ENCODE peak calls at places on chromosomes 4 and X, in seven cellular contexts. V, I, J, H, M, S and A are unnamed samples.

GRCh38 chr4:151894246-151894645 is 133.4 kb upstream of the GATB start:
- DNase-seq in V (no peak), I (no peak), J (no peak), H (no peak), M (no peak), S (no peak), A (no peak)

GRCh38 chr4:108881190-108881589 is 118.3 kb upstream of the ETNPPL start:
- DNase-seq in V (no peak), I (no peak), J (no peak), H (peak), M (peak), S (peak), A (no peak)

GRCh38 chr4:153223935-153224334 is 19.7 kb downstream of the TRIM2 start:
- DNase-seq in V (no peak), I (no peak), J (no peak), H (no peak), M (peak), S (peak), A (no peak)

GRCh38 chrX:84747516-84747915 is 245.3 kb upstream of the HDX start:
- DNase-seq in V (no peak), I (no peak), J (no peak), H (no peak), M (no peak), S (no peak), A (no peak)

GRCh38 chr4:153513596-153513995 is 47.4 kb downstream of the TMEM131L start:
- DNase-seq in V (no peak), I (no peak), J (no peak), H (no peak), M (peak), S (peak), A (no peak)

GRCh38 chrX:110915120-110915519 is 119.5 kb upstream of the CHRDL1 start:
- DNase-seq in V (no peak), I (no peak), J (no peak), H (no peak), M (peak), S (peak), A (no peak)

GRCh38 chr4:78369691-78370090 is 181.9 kb upstream of the ANXA3 start:
- DNase-seq in V (no peak), I (no peak), J (no peak), H (peak), M (no peak), S (no peak), A (no peak)

GRCh38 chr4:40552536-40552935 is 77.1 kb downstream of the RBM47 start:
- DNase-seq in V (no peak), I (no peak), J (no peak), H (no peak), M (peak), S (no peak), A (no peak)

GRCh38 chrX:35800479-35800878 is 2.3 kb downstream of the MAGEB16 start:
- DNase-seq in V (no peak), I (no peak), J (no peak), H (no peak), M (no peak), S (no peak), A (no peak)

GRCh38 chr4:52377563-52377962 is 281.5 kb downstream of the USP46 start:
- DNase-seq in V (no peak), I (no peak), J (no peak), H (no peak), M (no peak), S (no peak), A (no peak)

DNA sequence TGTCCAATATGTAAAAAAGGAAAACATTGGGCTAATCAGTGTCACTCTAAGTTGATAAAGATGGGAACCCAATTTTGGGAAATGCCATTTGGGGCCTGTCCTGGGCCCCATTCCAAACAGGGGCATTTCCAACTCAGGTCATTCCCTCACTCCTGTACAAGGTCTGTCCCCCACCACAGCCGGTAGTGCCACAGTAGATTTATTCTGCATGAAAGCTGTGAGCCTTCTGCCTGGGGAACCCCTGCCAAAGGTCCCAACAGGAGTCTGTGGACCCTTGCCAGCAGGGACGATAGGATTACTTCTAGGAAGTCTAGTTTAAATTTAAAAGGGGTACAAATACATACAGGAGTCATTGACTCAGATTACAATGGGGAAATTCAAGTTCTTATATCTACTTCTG is 317.6 kb upstream of the GNPDA2 start:
- DNase-seq in V (no peak), I (no peak), J (no peak), H (no peak), M (no peak), S (no peak), A (no peak)
- H3K4me3 ChIP-seq in V (no peak), I (no peak), J (no peak), H (no peak), M (no peak), S (no peak), A (no peak)

GRCh38 chr4:11424000-11424399 is 4.7 kb downstream of the HS3ST1 start:
- DNase-seq in V (peak), I (no peak), J (peak), H (peak), M (peak), S (peak), A (peak)
- TF ChIP-seq CTCF in V (peak), I (peak), J (peak), H (peak), M (peak), S (no peak), A (peak)

GRCh38 chr4:85929926-85930325 is 429.9 kb downstream of the MAPK10 start:
- DNase-seq in V (no peak), I (peak), J (no peak), H (no peak), M (no peak), S (no peak), A (no peak)

GRCh38 chr4:85933306-85933640 is 426.6 kb downstream of the MAPK10 start:
- DNase-seq in V (no peak), I (no peak), J (no peak), H (no peak), M (no peak), S (no peak), A (no peak)

GRCh38 chr4:85937507-85937906 is 422.3 kb downstream of the MAPK10 start:
- DNase-seq in V (no peak), I (no peak), J (no peak), H (no peak), M (no peak), S (no peak), A (no peak)

GRCh38 chr4:85928775-85929585 is 430.9 kb downstream of the MAPK10 start:
- DNase-seq in V (no peak), I (no peak), J (no peak), H (peak), M (peak), S (peak), A (peak)

DNA sequence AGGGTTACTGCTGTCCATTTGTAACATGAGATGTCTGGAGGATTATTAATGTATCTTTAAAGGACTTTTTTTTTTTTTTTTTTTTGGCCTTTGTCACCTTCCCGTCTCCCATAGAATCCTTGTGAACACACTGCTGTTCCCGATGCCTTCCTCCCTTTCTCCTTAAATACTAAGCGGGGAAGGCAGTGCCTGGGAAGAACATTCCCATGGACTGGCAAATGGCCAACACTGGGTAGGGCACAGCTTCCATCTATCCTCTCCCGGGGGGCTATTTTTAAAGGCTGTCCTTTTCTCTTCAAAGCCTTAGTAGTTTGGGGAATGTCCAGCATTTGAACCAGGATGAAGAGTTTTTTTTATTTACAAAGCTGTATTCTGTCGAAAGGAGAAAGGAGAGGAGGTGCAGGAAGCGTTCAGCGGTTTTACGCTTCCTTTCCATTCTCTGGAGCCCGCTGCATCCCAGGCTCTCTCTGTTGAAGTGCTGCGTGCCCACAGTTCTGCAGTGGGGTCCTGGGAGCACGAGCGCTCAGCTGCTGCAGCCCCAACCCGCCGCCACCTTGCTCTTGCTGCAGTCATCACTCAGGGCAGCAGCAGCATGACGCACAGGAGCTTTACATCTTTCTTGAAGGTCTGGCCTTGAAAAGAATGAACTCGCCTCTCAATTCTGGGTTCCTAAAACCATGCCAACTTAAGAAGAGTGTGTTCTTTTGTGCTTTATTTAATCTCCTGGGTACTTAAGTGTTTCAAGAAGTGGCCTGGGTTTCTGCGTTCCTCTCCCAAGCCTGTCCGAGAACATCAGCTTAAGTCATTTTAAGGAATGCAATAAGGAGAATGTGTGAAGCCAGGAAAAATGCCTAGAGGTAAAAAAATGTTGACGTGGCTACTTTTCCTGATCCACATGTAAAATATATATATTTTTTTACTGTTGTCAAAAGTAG is 427.2 kb downstream of the MAPK10 start:
- DNase-seq in V (no peak), I (no peak), J (no peak), H (no peak), M (peak), S (no peak), A (no peak)
- H3K4me3 ChIP-seq in V (no peak), I (peak), J (no peak), H (no peak), M (no peak), S (no peak), A (no peak)

DNA sequence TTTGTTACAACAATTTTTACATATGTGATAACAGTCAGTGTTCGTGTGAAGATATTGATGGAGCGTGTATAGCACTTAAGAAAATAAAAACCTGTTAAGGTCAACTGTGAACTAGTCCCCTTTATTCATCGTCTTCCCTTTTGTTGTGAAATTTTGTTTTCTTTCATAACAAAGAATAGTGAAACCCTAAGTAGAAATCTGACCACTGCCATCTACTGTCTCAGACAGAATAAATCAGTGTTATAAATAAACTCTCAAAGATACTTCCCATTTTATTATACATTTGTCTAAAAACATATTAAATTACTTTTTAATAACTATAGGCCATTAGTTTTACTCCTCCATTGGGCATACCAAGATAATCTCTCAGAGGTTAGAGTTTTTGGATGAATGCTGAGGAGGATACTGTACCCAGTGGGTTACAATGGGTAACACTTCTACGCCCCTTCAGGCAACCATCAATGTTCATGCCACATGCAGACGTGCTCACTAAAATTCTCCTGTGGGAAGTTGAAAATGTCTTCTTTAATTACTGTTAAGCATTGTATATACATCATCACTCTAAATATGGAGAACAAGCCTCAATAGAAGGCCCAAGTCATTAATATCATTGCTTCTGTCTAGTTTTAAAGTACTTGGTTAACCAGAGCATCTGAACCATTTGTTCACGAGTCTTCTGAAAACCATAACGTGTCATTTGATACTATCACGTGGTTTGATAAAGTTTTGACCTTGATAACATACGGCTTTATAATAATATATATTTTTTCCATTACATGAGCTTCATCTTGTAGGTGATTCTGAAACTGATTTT is 171.2 kb downstream of the TMA16 start:
- DNase-seq in V (no peak), I (no peak), J (peak), H (no peak), M (no peak), S (no peak), A (peak)
- TF ChIP-seq CTCF in V (no peak), I (peak), J (peak), H (no peak), M (no peak), S (no peak), A (no peak)

DNA sequence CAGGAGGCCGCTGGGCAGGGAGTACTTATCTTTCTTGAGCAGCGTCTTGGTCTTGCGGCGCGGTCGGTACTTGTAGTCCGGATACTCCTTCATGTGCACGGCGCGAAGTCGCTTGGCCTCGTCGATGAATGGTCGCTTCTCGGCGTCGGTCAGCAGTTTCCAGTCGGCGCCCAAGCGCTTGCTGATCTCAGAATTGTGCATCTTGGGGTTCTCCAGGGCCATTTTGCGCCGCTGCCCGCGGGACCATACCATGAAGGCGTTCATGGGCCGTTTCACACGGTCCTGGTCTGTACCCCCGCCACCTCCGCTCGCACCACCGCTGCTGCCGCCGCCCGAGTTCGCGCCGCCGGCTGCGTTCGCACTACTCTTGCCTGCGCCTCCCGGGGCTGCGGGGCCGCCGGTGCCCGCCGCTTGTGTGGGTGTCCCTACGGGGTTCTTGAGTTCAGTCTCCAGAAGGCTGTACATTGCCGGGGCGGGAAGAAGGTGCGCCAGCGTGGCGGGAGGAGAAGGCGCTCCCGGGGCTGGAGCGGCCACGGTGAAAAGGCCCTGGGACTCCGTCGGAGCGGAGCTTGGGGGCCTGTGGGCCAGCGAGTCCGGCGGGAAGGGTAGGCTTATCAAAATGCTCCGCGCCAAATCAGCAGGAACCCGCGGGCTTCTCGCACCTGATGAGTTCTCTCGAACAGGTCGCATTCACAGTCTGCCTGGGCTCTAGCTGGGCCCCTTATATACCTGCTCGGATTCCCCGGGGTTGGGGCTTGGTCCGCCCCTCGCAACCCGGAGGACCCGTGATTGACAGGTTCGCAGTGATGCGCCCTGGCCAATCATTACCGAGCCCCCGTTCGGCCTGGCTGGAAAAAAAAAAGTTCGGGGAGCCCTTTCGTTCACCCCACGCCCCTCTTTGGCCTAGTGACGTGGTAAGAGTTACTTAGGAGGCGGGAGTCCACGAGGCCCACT is at the start of gene SOX3:
- DNase-seq in V (no peak), I (no peak), J (no peak), H (no peak), M (no peak), S (no peak), A (no peak)
- H3K4me3 ChIP-seq in V (no peak), I (no peak), J (no peak), H (peak), M (no peak), S (peak), A (no peak)

DNA sequence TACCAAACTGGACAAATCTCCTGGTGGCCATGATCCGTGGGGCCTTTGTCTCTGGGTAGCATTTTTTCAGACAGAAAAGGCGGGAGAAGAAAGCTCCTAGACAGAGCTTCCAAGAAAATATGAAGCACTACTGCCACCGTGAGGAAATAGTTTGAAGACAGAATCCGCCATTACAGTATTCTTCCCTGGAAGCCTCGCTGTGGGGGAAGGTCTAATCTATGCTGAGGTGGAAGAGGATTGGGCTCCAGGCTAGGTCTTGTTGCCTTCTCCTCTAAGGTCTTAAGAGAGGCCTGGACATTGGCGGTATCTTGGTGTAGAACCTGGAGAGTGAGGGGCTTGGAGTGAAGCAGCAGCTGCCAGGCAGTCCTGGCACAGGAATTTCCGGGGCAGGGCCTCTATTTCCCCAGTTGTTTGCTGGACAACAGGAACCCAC is 218.9 kb downstream of the OR13H1 start:
- DNase-seq in V (no peak), I (no peak), J (peak), H (peak), M (peak), S (peak), A (peak)
- TF ChIP-seq CTCF in V (peak), I (no peak), J (peak), H (peak), M (peak), S (peak), A (no peak)

DNA sequence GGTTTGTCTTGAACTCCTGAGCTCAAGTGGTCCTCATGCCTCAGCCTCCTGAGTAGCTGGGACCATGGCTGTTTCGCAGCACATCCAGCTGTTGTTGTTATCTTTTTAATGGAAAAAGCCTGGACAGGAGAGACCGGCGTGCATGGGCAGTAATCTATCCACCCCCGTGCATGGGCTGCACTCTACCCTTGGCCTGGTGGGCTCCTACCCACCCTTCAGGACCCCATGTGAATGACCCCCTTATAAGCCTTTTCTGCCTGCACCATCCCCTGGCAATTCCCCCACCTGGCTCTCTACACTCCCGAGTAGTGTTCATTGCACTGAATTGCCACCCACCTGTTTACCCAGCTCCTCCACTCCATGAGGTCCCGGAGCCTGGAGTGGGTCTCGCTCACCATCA is 18.9 kb upstream of the HTRA3 start:
- DNase-seq in V (no peak), I (no peak), J (no peak), H (no peak), M (no peak), S (no peak), A (no peak)
- H3K4me3 ChIP-seq in V (no peak), I (no peak), J (no peak), H (no peak), M (no peak), S (no peak), A (no peak)

DNA sequence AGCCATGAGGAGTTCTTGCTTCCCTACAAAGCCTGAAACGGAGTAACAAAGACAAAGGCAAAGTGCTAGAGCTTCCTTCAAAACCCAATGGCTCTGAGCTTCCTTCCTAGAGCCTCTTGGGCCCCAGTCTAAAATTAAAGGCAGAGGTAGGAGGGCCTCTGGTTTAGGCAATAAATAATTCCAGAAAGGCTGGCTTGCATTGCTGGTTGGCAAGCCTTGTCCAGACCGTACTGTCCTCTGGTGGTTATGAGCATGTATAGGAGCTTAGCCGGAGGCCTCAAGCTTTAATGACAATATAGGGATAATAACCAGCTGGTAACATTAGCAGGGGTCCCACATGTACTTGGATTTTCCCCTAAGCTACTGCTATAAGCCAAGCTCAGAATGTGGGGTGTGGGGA is 237.3 kb downstream of the AR start:
- DNase-seq in V (peak), I (no peak), J (no peak), H (no peak), M (no peak), S (no peak), A (no peak)
- TF ChIP-seq CTCF in V (no peak), I (peak), J (no peak), H (peak), M (peak), S (no peak), A (no peak)

DNA sequence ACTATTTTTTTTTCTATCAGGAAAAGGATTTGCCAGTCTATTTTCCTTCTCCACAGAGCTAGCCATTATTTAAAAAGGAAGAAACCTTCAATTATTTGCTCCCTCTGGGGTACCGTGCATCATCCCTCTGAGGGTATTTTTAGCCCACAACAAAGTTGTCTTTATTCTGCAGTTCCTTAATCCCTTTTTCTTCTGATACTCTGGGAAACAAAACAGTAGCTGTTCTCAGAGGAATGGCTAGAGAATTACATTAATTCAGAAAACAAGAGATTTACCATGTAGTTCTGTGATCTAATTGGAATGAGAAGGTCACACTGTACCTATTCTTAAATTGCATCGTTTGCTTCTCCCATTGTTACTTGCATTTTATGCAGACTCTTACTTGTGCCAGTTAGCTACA is 1056.7 kb downstream of the STIM2 start:
- DNase-seq in V (no peak), I (no peak), J (no peak), H (no peak), M (no peak), S (no peak), A (no peak)
- H3K4me3 ChIP-seq in V (no peak), I (no peak), J (no peak), H (no peak), M (no peak), S (no peak), A (no peak)